ENCODE peak calls at places on chromosomes 3 and 15, in seven cellular contexts. U, R, B, V, F, S and E are unnamed samples.

GRCh38 chr15:70799667-70800450 is 36.5 kb upstream of the UACA start:
- DNase-seq in U (no peak), R (no peak), B (peak; percentile 90), V (no peak), F (peak; percentile 60), S (peak; percentile 91), E (peak; percentile 81)

GRCh38 chr15:92801412-92801773 is 98.7 kb upstream of the CHD2 start:
- DNase-seq in U (no peak), R (no peak), B (peak; percentile 76), V (no peak), F (peak; percentile 86), S (peak; percentile 92), E (peak; percentile 94)

GRCh38 chr3:73284432-73284831 is 223.0 kb downstream of the EBLN2 start:
- DNase-seq in U (no peak), R (no peak), B (no peak), V (no peak), F (no peak), S (no peak), E (no peak)

GRCh38 chr15:69452702-69453513 is at the start of gene RPLP1:
- DNase-seq in U (peak; percentile 88), R (peak; percentile 94), B (peak; percentile 98), V (peak; percentile 93), F (peak; percentile 93), S (peak; percentile 89), E (peak; percentile 87)

GRCh38 chr3:124627501-124627908 is 102.7 kb upstream of the UMPS start:
- DNase-seq in U (no peak), R (no peak), B (peak; percentile 28), V (no peak), F (peak; percentile 32), S (no peak), E (peak; percentile 8)

GRCh38 chr3:152556731-152557254 is 278.1 kb upstream of the P2RY1 start:
- DNase-seq in U (no peak), R (no peak), B (peak; percentile 34), V (no peak), F (no peak), S (peak; percentile 90), E (peak; percentile 62)

GRCh38 chr15:71526061-71526460 is 284.3 kb upstream of the NR2E3 start:
- DNase-seq in U (no peak), R (no peak), B (peak; percentile 56), V (no peak), F (no peak), S (no peak), E (peak; percentile 26)

GRCh38 chr3:158711886-158712285 is 20.4 kb downstream of the RARRES1 start:
- DNase-seq in U (no peak), R (no peak), B (peak; percentile 75), V (no peak), F (peak; percentile 56), S (peak; percentile 79), E (peak; percentile 80)

GRCh38 chr3:159911011-159911663 is 77.5 kb upstream of the IL12A start:
- DNase-seq in U (no peak), R (no peak), B (peak; percentile 46), V (no peak), F (peak; percentile 61), S (peak; percentile 54), E (peak; percentile 38)